ENCODE peak calls at places on chromosomes 5 and 9, in five cellular contexts. O, H, S, D and V are unnamed samples.

GRCh38 chr5:132428811-132429440 is 59.4 kb downstream of the SLC22A5 start:
- DNase-seq in H (no peak), S (no peak), O (no peak), D (no peak), V (no peak)

GRCh38 chr9:109967651-109968331 is 187.8 kb downstream of the PALM2AKAP2 start:
- DNase-seq in D (no peak), S (no peak), H (no peak), O (no peak), V (no peak)

GRCh38 chr5:156094001-156094400 is 233.0 kb upstream of the SGCD start:
- DNase-seq in O (no peak), D (no peak), H (no peak), S (no peak), V (no peak)

GRCh38 chr5:113330533-113331200 is 104.1 kb downstream of the TSSK1B start:
- DNase-seq in H (peak), S (no peak), D (no peak), O (no peak), V (peak)

GRCh38 chr5:161105563-161105962 is 253.6 kb upstream of the ATP10B start:
- DNase-seq in S (no peak), O (no peak), D (no peak), H (no peak), V (no peak)

GRCh38 chr5:3197699-3198098 is 397.9 kb upstream of the IRX1 start:
- DNase-seq in H (no peak), D (no peak), S (no peak), O (no peak), V (no peak)

GRCh38 chr5:147403659-147404640 is 105.9 kb downstream of the DPYSL3 start:
- DNase-seq in D (peak), S (no peak), H (peak), O (peak), V (peak)

GRCh38 chr5:171318026-171318425 is 9.0 kb downstream of the TLX3 start:
- DNase-seq in S (no peak), D (no peak), O (no peak), H (no peak), V (no peak)

GRCh38 chr5:8851101-8851500 is 694.8 kb downstream of the SEMA5A start:
- DNase-seq in O (no peak), D (no peak), H (no peak), S (no peak), V (no peak)

GRCh38 chr5:103808464-103809106 is 246.0 kb upstream of the NUDT12 start:
- DNase-seq in S (peak), D (peak), O (no peak), H (peak), V (peak)

GRCh38 chr5:174625591-174626365 is 98.6 kb upstream of the MSX2 start:
- DNase-seq in D (no peak), S (no peak), H (no peak), O (no peak), V (no peak)

GRCh38 chr5:143582176-143582575 is 178.7 kb upstream of the NR3C1 start:
- DNase-seq in S (no peak), O (no peak), D (no peak), H (no peak), V (peak)

GRCh38 chr9:2413196-2413840 is 208.3 kb upstream of the VLDLR start:
- DNase-seq in D (no peak), S (no peak), H (no peak), O (no peak), V (no peak)

GRCh38 chr5:133006653-133007052 is 19.7 kb downstream of the ZCCHC10 start:
- DNase-seq in H (no peak), O (no peak), S (no peak), D (no peak), V (no peak)

GRCh38 chr9:18791074-18791473 is 241.9 kb downstream of the SAXO1 start:
- DNase-seq in S (no peak), D (no peak), O (no peak), H (no peak), V (no peak)

GRCh38 chr5:52710972-52711596 is 76.6 kb upstream of the ITGA1 start:
- DNase-seq in D (no peak), O (no peak), S (no peak), H (no peak), V (no peak)

GRCh38 chr9:93574900-93575705 is 1.3 kb upstream of the PHF2 start:
- DNase-seq in O (no peak), S (no peak), H (no peak), D (no peak), V (no peak)

GRCh38 chr5:42718591-42718990 is 38.0 kb upstream of the CCDC152 start:
- DNase-seq in D (no peak), H (no peak), O (no peak), S (no peak), V (peak)

GRCh38 chr5:56319281-56320242 is 86.4 kb upstream of the ANKRD55 start:
- DNase-seq in S (no peak), O (peak), H (no peak), D (no peak), V (no peak)

GRCh38 chr9:82275531-82275930 is 287.0 kb downstream of the SPATA31D1 start:
- DNase-seq in S (no peak), D (no peak), H (no peak), O (no peak), V (no peak)

GRCh38 chr5:150645070-150645700 is 4.7 kb downstream of the SYNPO start:
- DNase-seq in D (no peak), O (peak), S (no peak), H (no peak), V (no peak)

GRCh38 chr5:133225671-133226152 is 173.9 kb downstream of the HSPA4 start:
- DNase-seq in S (peak), O (peak), H (peak), D (no peak), V (no peak)

GRCh38 chr5:90201923-90202322 is 207.6 kb downstream of the CETN3 start:
- DNase-seq in S (no peak), D (peak), H (no peak), O (no peak), V (no peak)

GRCh38 chr5:61246768-61247307 is 84.6 kb upstream of the SMIM15 start:
- DNase-seq in O (no peak), H (no peak), S (no peak), D (no peak), V (no peak)

GRCh38 chr9:87662808-87663528 is 63.0 kb upstream of the CTSL start:
- DNase-seq in H (peak), S (peak), O (peak), D (no peak), V (peak)

GRCh38 chr9:99012957-99013512 is 69.3 kb downstream of the COL15A1 start:
- DNase-seq in S (peak), H (no peak), D (no peak), O (no peak), V (no peak)
- TF ChIP-seq CTCF in S (no peak), H (no peak), D (no peak), O (peak), V (peak)

DNA sequence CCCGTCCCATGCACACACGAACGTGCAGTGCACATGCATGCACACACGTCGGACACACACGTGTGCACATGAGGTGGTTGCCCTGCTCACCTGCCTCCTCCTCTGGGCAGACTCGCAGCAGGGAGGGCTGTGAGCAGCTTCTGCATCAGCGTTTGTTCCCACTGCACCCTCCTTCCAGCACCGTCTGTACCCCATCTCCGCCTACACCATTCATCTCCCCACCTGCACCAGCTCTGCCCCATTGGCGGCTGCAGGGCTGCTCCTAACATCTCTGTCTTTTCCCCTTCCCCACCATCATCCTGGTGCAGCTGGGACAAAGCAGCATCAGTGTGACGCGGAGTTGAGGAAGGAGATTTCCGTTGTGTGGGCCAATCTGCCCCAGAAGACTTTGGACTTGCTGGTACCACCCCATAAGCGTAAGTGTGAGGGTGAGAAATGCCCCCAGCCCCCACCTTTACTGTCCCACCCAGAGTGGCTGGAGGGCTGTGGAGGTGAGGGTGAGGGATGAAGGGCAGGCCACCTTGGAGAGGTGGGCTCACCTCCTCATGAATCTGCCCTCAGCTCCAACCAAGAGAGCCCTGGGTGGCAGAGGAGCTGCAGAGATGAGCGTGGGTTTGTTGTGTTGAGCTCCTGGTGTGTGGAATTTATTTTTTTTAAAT is 234.6 kb downstream of the CACNA1B start:
- DNase-seq in D (no peak), S (no peak), O (no peak), H (no peak), V (no peak)
- TF ChIP-seq CTCF in D (no peak), S (no peak), O (no peak), H (no peak), V (no peak)

GRCh38 chr9:13213337-13213736 is 66.2 kb downstream of the MPDZ start:
- DNase-seq in D (no peak), O (no peak), H (peak), S (no peak), V (peak)
- TF ChIP-seq CTCF in D (no peak), O (peak), H (peak), S (no peak), V (peak)

DNA sequence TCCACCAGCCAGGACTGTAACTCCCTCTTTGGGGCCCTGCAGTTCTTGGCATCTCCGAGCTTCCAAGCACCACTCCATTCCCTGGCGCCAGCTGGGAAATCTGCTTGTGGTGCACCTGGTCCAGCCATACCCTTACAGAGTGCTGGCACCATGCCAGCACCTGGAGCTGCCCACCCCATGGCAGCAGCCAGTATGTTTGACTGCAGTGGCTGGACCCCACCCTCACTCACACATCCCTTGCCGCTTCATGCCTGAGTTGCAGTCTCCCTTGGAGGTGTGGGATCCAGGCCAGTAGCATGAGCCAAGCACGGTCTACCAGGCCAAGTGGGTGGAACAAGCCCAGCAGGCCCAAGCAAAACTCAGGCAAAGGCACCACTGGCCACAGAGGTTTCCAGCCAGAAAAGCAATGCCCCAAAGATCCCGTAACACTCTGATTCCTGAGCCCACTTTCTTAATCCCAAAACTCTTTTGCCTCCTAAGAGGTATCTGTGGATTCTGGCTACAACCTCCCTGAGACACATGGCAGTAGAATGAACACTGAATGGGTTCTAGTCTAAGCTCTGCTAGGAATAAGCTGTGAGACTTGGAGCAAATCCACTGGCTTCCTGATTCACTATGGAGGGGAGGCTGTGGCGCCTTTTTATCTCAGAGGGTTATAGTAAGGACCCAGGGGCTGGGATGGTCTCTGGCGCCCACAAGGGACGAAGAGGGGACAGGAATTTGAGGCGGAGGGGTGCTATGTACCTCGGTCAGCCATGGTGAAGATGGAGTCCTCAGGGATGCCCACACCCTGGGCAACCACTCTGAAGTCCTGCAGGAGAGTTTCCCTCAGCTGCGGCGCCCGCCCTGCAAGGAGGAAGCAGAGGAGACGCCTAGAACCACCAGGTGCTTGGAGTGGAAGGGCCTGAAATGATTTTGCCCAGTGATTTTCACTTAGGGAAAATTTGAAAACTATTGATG is 5.6 kb downstream of the AMBP start:
- DNase-seq in O (peak), D (no peak), S (peak), H (no peak), V (no peak)
- TF ChIP-seq CTCF in O (no peak), D (no peak), S (no peak), H (no peak), V (no peak)